ENCODE peak calls at places on chromosomes 3 and 15, in four cellular contexts. J is Calu3, T is mesenchymal stem cell, S is nucleus accumbens. E is an unnamed sample.

GRCh38 chr3:31341130-31341529 is 191.6 kb upstream of the STT3B start:
- DNase-seq in S (peak; percentile 1), T (no peak), J (peak; percentile 9), E (no peak)

GRCh38 chr15:79349526-79349925 is 38.6 kb downstream of the TMED3 start:
- DNase-seq in J (no peak), S (no peak), T (peak; percentile 43), E (no peak)

GRCh38 chr3:77906102-77906709 is 866.3 kb downstream of the ROBO2 start:
- DNase-seq in S (no peak), J (peak; percentile 4), T (no peak), E (no peak)

GRCh38 chr15:59208850-59209249 is 2.2 kb downstream of the LDHAL6B start:
- DNase-seq in J (no peak), T (peak; percentile 15), S (no peak), E (no peak)

GRCh38 chr3:127748754-127749327 is 73.5 kb downstream of the MGLL start:
- DNase-seq in S (no peak), T (no peak), J (no peak), E (peak; percentile 69)

GRCh38 chr3:39577541-39577940 is 110.1 kb downstream of the MOBP start:
- DNase-seq in T (no peak), J (no peak), S (no peak), E (no peak)

GRCh38 chr15:55197362-55197705 is 593 bp upstream of the RSL24D1 start:
- DNase-seq in S (no peak), J (no peak), T (no peak), E (no peak)

GRCh38 chr15:65743637-65744252 is 48.3 kb downstream of the DENND4A start:
- DNase-seq in S (no peak), T (peak; percentile 8), J (no peak), E (no peak)

GRCh38 chr15:57914350-57915055 is 151.0 kb downstream of the ALDH1A2 start:
- DNase-seq in J (no peak), T (no peak), S (no peak), E (peak; percentile 67)

GRCh38 chr15:42727740-42728355 is 9.1 kb downstream of the CDAN1 start:
- DNase-seq in S (no peak), T (no peak), J (no peak), E (peak; percentile 80)

GRCh38 chr15:67076147-67076843 is 10.9 kb downstream of the SMAD3 start:
- DNase-seq in T (peak; percentile 90), S (no peak), J (peak; percentile 63), E (no peak)

GRCh38 chr3:46096781-46097180 is 69.5 kb upstream of the XCR1 start:
- DNase-seq in T (no peak), S (no peak), J (no peak), E (no peak)

GRCh38 chr3:188734395-188734794 is 437.4 kb upstream of the TPRG1 start:
- DNase-seq in J (peak; percentile 26), T (peak; percentile 16), S (no peak), E (no peak)

GRCh38 chr3:8517490-8517889 is 15.9 kb downstream of the LMCD1 start:
- DNase-seq in T (no peak), S (no peak), J (no peak), E (no peak)

GRCh38 chr3:190036631-190037030 is 84.1 kb downstream of the P3H2 start:
- DNase-seq in J (no peak), S (no peak), T (peak; percentile 88), E (no peak)